ENCODE peak calls at places on chromosomes 7 and 10, in five cellular contexts. I, S, B, Y and L are unnamed samples.

GRCh38 chr10:79239275-79239779 is 107.9 kb upstream of the PPIF start:
- DNase-seq in I (no peak), S (no peak), B (no peak), Y (no peak), L (peak; percentile 71)

GRCh38 chr10:28627102-28627501 is 50.2 kb upstream of the BAMBI start:
- DNase-seq in I (no peak), S (peak; percentile 22), B (no peak), Y (no peak), L (no peak)

GRCh38 chr10:10787586-10787985 is 230.1 kb upstream of the CELF2 start:
- DNase-seq in I (no peak), S (no peak), B (no peak), Y (no peak), L (no peak)

GRCh38 chr10:116836087-116836486 is 13.2 kb upstream of the ENO4 start:
- DNase-seq in I (no peak), S (no peak), B (no peak), Y (no peak), L (no peak)

GRCh38 chr10:71860243-71861029 is 9.4 kb upstream of the PSAP start:
- DNase-seq in I (no peak), S (no peak), B (no peak), Y (peak; percentile 100), L (peak; percentile 100)

GRCh38 chr10:46526682-46527038 is 29.8 kb downstream of the GPRIN2 start:
- DNase-seq in I (no peak), S (no peak), B (no peak), Y (no peak), L (no peak)

GRCh38 chr10:86003201-86003621 is 363.4 kb downstream of the GRID1 start:
- DNase-seq in I (no peak), S (no peak), B (no peak), Y (no peak), L (no peak)

GRCh38 chr7:151240942-151241754 is 7.3 kb downstream of the SMARCD3 start:
- DNase-seq in I (no peak), S (no peak), B (no peak), Y (no peak), L (no peak)

GRCh38 chr10:50561816-50562215 is 61.9 kb downstream of the SGMS1 start:
- DNase-seq in I (no peak), S (no peak), B (no peak), Y (no peak), L (no peak)

GRCh38 chr7:139709460-139709859 is 68.3 kb downstream of the HIPK2 start:
- DNase-seq in I (no peak), S (no peak), B (no peak), Y (peak; percentile 90), L (peak; percentile 97)

GRCh38 chr10:12699258-12699700 is 302.2 kb downstream of the CCDC3 start:
- DNase-seq in I (no peak), S (no peak), B (no peak), Y (peak; percentile 82), L (peak; percentile 63)

GRCh38 chr7:84202855-84203254 is 8.3 kb upstream of the SEMA3A start:
- DNase-seq in I (no peak), S (no peak), B (no peak), Y (no peak), L (no peak)

GRCh38 chr10:69826789-69827532 is 25.3 kb downstream of the COL13A1 start:
- DNase-seq in I (no peak), S (no peak), B (no peak), Y (no peak), L (no peak)

GRCh38 chr7:111895049-111895448 is 311.1 kb downstream of the DOCK4 start:
- DNase-seq in I (no peak), S (no peak), B (no peak), Y (no peak), L (no peak)

GRCh38 chr10:72461085-72461484 is 106.4 kb upstream of the DNAJB12 start:
- DNase-seq in I (no peak), S (no peak), B (no peak), Y (no peak), L (no peak)

GRCh38 chr7:84744388-84744787 is 442.5 kb downstream of the SEMA3D start:
- DNase-seq in I (no peak), S (no peak), B (no peak), Y (peak; percentile 77), L (no peak)

GRCh38 chr7:131533566-131534561 is 22.6 kb downstream of the PODXL start:
- DNase-seq in I (no peak), S (no peak), B (no peak), Y (no peak), L (no peak)

GRCh38 chr7:121410829-121411596 is 14.9 kb upstream of the FAM3C start:
- DNase-seq in I (no peak), S (no peak), B (no peak), Y (no peak), L (no peak)

GRCh38 chr10:133393401-133394063 is 425 bp upstream of the MTG1 start:
- DNase-seq in I (peak; percentile 55), S (no peak), B (no peak), Y (no peak), L (no peak)

GRCh38 chr10:4677296-4678021 is 148.5 kb upstream of the AKR1E2 start:
- DNase-seq in I (no peak), S (no peak), B (no peak), Y (peak; percentile 48), L (peak; percentile 94)

GRCh38 chr10:124386186-124387077 is 32.3 kb downstream of the OAT start:
- DNase-seq in I (no peak), S (no peak), B (no peak), Y (no peak), L (no peak)

GRCh38 chr10:100733319-100733718 is 12.1 kb upstream of the PAX2 start:
- DNase-seq in I (no peak), S (no peak), B (no peak), Y (no peak), L (no peak)

GRCh38 chr10:113381906-113382562 is 170.8 kb upstream of the HABP2 start:
- DNase-seq in I (no peak), S (no peak), B (no peak), Y (peak; percentile 82), L (peak; percentile 56)

GRCh38 chr10:13885238-13885990 is 298.6 kb downstream of the PRPF18 start:
- DNase-seq in I (no peak), S (no peak), B (no peak), Y (no peak), L (no peak)

GRCh38 chr7:117818241-117818640 is 55.0 kb downstream of the CTTNBP2 start:
- DNase-seq in I (no peak), S (no peak), B (no peak), Y (no peak), L (no peak)

GRCh38 chr7:28190077-28190476 is 9.5 kb upstream of the JAZF1 start:
- DNase-seq in I (no peak), S (no peak), B (no peak), Y (no peak), L (no peak)

GRCh38 chr10:12782537-12782936 is 219.0 kb downstream of the CCDC3 start:
- DNase-seq in I (peak; percentile 70), S (no peak), B (peak; percentile 10), Y (peak; percentile 14), L (peak; percentile 52)

GRCh38 chr10:35843524-35844171 is 201.6 kb upstream of the FZD8 start:
- DNase-seq in I (no peak), S (no peak), B (no peak), Y (no peak), L (no peak)

GRCh38 chr10:77989081-77989724 is 40.1 kb downstream of the POLR3A start:
- DNase-seq in I (no peak), S (no peak), B (no peak), Y (peak; percentile 38), L (peak; percentile 49)

GRCh38 chr7:91383875-91384274 is 119.6 kb downstream of the FZD1 start:
- DNase-seq in I (no peak), S (no peak), B (no peak), Y (no peak), L (no peak)